ENCODE peak calls at places on chromosomes 5 and 9, in four cellular contexts. Y is T-helper 9 cell, G is NCI-H1092, T is NAMALWA. H is an unnamed sample.

GRCh38 chr9:137492464-137493162 is 33.5 kb upstream of the NSMF start:
- DNase-seq in Y (no peak), T (peak), G (no peak), H (no peak)

GRCh38 chr9:30250872-30251271 is 2133.6 kb upstream of the ACO1 start:
- DNase-seq in G (no peak), T (no peak), Y (no peak), H (no peak)

GRCh38 chr9:135644631-135645218 is 5.4 kb upstream of the GLT6D1 start:
- DNase-seq in G (no peak), Y (no peak), T (no peak), H (peak)

GRCh38 chr9:1460143-1460769 is 410.1 kb downstream of the DMRT2 start:
- DNase-seq in G (no peak), T (peak), Y (no peak), H (peak)

GRCh38 chr5:80260461-80260860 is 4.6 kb upstream of the SERINC5 start:
- DNase-seq in Y (no peak), G (no peak), T (no peak), H (no peak)

GRCh38 chr9:132293145-132293721 is 61.6 kb downstream of the SETX start:
- DNase-seq in Y (no peak), G (no peak), T (no peak), H (no peak)

GRCh38 chr5:171419663-171420428 is 399 bp downstream of the FGF18 start:
- DNase-seq in G (no peak), T (no peak), Y (peak), H (peak)

GRCh38 chr5:98735806-98736507 is 37.5 kb upstream of the RGMB start:
- DNase-seq in T (no peak), Y (no peak), G (no peak), H (no peak)

GRCh38 chr9:96420468-96421219 is 2.5 kb upstream of the ZNF367 start:
- DNase-seq in Y (no peak), G (no peak), T (peak), H (peak)

GRCh38 chr9:95822583-95823431 is 52.7 kb upstream of the ERCC6L2 start:
- DNase-seq in T (no peak), G (no peak), Y (no peak), H (no peak)

GRCh38 chr9:27109621-27110020 is 596 bp downstream of the TEK start:
- DNase-seq in T (no peak), Y (no peak), G (no peak), H (no peak)

GRCh38 chr5:31990701-31991110 is 183.4 kb downstream of the GOLPH3 start:
- DNase-seq in Y (no peak), T (no peak), G (no peak), H (no peak)

GRCh38 chr5:14251733-14252132 is 108.6 kb downstream of the TRIO start:
- DNase-seq in T (no peak), Y (no peak), G (no peak), H (no peak)

GRCh38 chr9:99779277-99779676 is 42.4 kb upstream of the NR4A3 start:
- DNase-seq in T (no peak), Y (no peak), G (no peak), H (no peak)

GRCh38 chr9:111839387-111839786 is 44.6 kb upstream of the SHOC1 start:
- DNase-seq in T (no peak), G (no peak), Y (no peak), H (peak)

GRCh38 chr5:142012186-142012785 is 541 bp downstream of the GNPDA1 start:
- DNase-seq in Y (peak), G (no peak), T (peak), H (no peak)

GRCh38 chr9:21510806-21511205 is 28.7 kb upstream of the IFNE start:
- DNase-seq in Y (no peak), T (no peak), G (no peak), H (no peak)

GRCh38 chr9:128072144-128073021 is 4.4 kb downstream of the SLC25A25 start:
- DNase-seq in T (peak), G (no peak), Y (peak), H (peak)

GRCh38 chr5:151178372-151178771 is 20.8 kb upstream of the ANXA6 start:
- DNase-seq in Y (no peak), G (no peak), T (no peak), H (no peak)

GRCh38 chr9:94140791-94141790 is 56.8 kb downstream of the PTPDC1 start:
- DNase-seq in T (no peak), G (no peak), Y (no peak), H (no peak)

GRCh38 chr9:130906727-130907416 is 10.3 kb upstream of the QRFP start:
- DNase-seq in G (no peak), T (no peak), Y (no peak), H (no peak)

GRCh38 chr5:150255659-150256415 is 33.7 kb downstream of the CAMK2A start:
- DNase-seq in T (no peak), Y (no peak), G (peak), H (no peak)

GRCh38 chr9:132169672-132170392 is 8.0 kb downstream of the NTNG2 start:
- DNase-seq in G (peak), Y (peak), T (peak), H (peak)

GRCh38 chr9:18795947-18796705 is 236.9 kb downstream of the SAXO1 start:
- DNase-seq in T (no peak), G (no peak), Y (no peak), H (no peak)

GRCh38 chr5:35799751-35800150 is 56.9 kb upstream of the IL7R start:
- DNase-seq in T (no peak), G (no peak), Y (no peak), H (no peak)